ENCODE peak calls at places on chromosomes 16 and 17, in four cellular contexts. One of them, this sample, is unnamed.

GRCh38 chr17:40648326-40648968 is 829 bp upstream of the SMARCE1 start:
- DNase-seq in stimulated activated CD8-positive, alpha-beta memory T cell treated with anti-CD3 and anti-CD28 coated beads, Interleukin-12 subunit alpha, Interleukin-12 subunit beta, amount 100 ng/mL, for 1 hour: no peak
- DNase-seq in Peyer's patch: no peak
- DNase-seq in stimulated activated CD4-positive, alpha-beta T cell treated with anti-CD3 and anti-CD28 coated beads, Interleukin-2, amount 100 ng/mL, for 24 hours: no peak
- DNase-seq in this sample: no peak

GRCh38 chr16:138049-138417 is 440 bp downstream of the NPRL3 start:
- DNase-seq in stimulated activated CD8-positive, alpha-beta memory T cell treated with anti-CD3 and anti-CD28 coated beads, Interleukin-12 subunit alpha, Interleukin-12 subunit beta, amount 100 ng/mL, for 1 hour: no peak
- DNase-seq in Peyer's patch: peak
- DNase-seq in stimulated activated CD4-positive, alpha-beta T cell treated with anti-CD3 and anti-CD28 coated beads, Interleukin-2, amount 100 ng/mL, for 24 hours: peak
- DNase-seq in this sample: no peak

GRCh38 chr17:56973520-56973919 is 4.4 kb upstream of the SCPEP1 start:
- DNase-seq in stimulated activated CD8-positive, alpha-beta memory T cell treated with anti-CD3 and anti-CD28 coated beads, Interleukin-12 subunit alpha, Interleukin-12 subunit beta, amount 100 ng/mL, for 1 hour: no peak
- DNase-seq in Peyer's patch: no peak
- DNase-seq in stimulated activated CD4-positive, alpha-beta T cell treated with anti-CD3 and anti-CD28 coated beads, Interleukin-2, amount 100 ng/mL, for 24 hours: no peak
- DNase-seq in this sample: no peak

GRCh38 chr17:59842901-59843652 is 49.7 kb downstream of the TUBD1 start:
- DNase-seq in stimulated activated CD8-positive, alpha-beta memory T cell treated with anti-CD3 and anti-CD28 coated beads, Interleukin-12 subunit alpha, Interleukin-12 subunit beta, amount 100 ng/mL, for 1 hour: no peak
- DNase-seq in Peyer's patch: peak
- DNase-seq in stimulated activated CD4-positive, alpha-beta T cell treated with anti-CD3 and anti-CD28 coated beads, Interleukin-2, amount 100 ng/mL, for 24 hours: peak
- DNase-seq in this sample: peak

GRCh38 chr16:17384473-17384872 is 86.3 kb downstream of the XYLT1 start:
- DNase-seq in stimulated activated CD8-positive, alpha-beta memory T cell treated with anti-CD3 and anti-CD28 coated beads, Interleukin-12 subunit alpha, Interleukin-12 subunit beta, amount 100 ng/mL, for 1 hour: no peak
- DNase-seq in Peyer's patch: no peak
- DNase-seq in stimulated activated CD4-positive, alpha-beta T cell treated with anti-CD3 and anti-CD28 coated beads, Interleukin-2, amount 100 ng/mL, for 24 hours: no peak
- DNase-seq in this sample: no peak

GRCh38 chr17:16942141-16943031 is 29.5 kb downstream of the TNFRSF13B start:
- DNase-seq in stimulated activated CD8-positive, alpha-beta memory T cell treated with anti-CD3 and anti-CD28 coated beads, Interleukin-12 subunit alpha, Interleukin-12 subunit beta, amount 100 ng/mL, for 1 hour: no peak
- DNase-seq in Peyer's patch: no peak
- DNase-seq in stimulated activated CD4-positive, alpha-beta T cell treated with anti-CD3 and anti-CD28 coated beads, Interleukin-2, amount 100 ng/mL, for 24 hours: no peak
- DNase-seq in this sample: no peak

GRCh38 chr17:8470447-8471047 is 34.9 kb downstream of the NDEL1 start:
- DNase-seq in stimulated activated CD8-positive, alpha-beta memory T cell treated with anti-CD3 and anti-CD28 coated beads, Interleukin-12 subunit alpha, Interleukin-12 subunit beta, amount 100 ng/mL, for 1 hour: no peak
- DNase-seq in Peyer's patch: no peak
- DNase-seq in stimulated activated CD4-positive, alpha-beta T cell treated with anti-CD3 and anti-CD28 coated beads, Interleukin-2, amount 100 ng/mL, for 24 hours: no peak
- DNase-seq in this sample: no peak

GRCh38 chr16:14559809-14560227 is 70.2 kb downstream of the PARN start:
- DNase-seq in stimulated activated CD8-positive, alpha-beta memory T cell treated with anti-CD3 and anti-CD28 coated beads, Interleukin-12 subunit alpha, Interleukin-12 subunit beta, amount 100 ng/mL, for 1 hour: no peak
- DNase-seq in Peyer's patch: no peak
- DNase-seq in stimulated activated CD4-positive, alpha-beta T cell treated with anti-CD3 and anti-CD28 coated beads, Interleukin-2, amount 100 ng/mL, for 24 hours: no peak
- DNase-seq in this sample: no peak

GRCh38 chr17:35726609-35727460 is 4.6 kb upstream of the RASL10B start:
- DNase-seq in stimulated activated CD8-positive, alpha-beta memory T cell treated with anti-CD3 and anti-CD28 coated beads, Interleukin-12 subunit alpha, Interleukin-12 subunit beta, amount 100 ng/mL, for 1 hour: no peak
- DNase-seq in Peyer's patch: no peak
- DNase-seq in stimulated activated CD4-positive, alpha-beta T cell treated with anti-CD3 and anti-CD28 coated beads, Interleukin-2, amount 100 ng/mL, for 24 hours: no peak
- DNase-seq in this sample: peak

GRCh38 chr17:51120357-51120738 is 320 bp downstream of the SPAG9 start:
- DNase-seq in stimulated activated CD8-positive, alpha-beta memory T cell treated with anti-CD3 and anti-CD28 coated beads, Interleukin-12 subunit alpha, Interleukin-12 subunit beta, amount 100 ng/mL, for 1 hour: peak
- DNase-seq in Peyer's patch: no peak
- DNase-seq in stimulated activated CD4-positive, alpha-beta T cell treated with anti-CD3 and anti-CD28 coated beads, Interleukin-2, amount 100 ng/mL, for 24 hours: peak
- DNase-seq in this sample: peak

This sample was measured in colonic mucosa.